ENCODE peak calls at places on chromosomes 16 and 17, in five cellular contexts. One of them, this sample, is unnamed. For H3K4me1, the result is how much of the 10 kb centered on the place peaks cover.

GRCh38 chr16:11128211-11129123 is 127.5 kb downstream of the SOCS1 start:
- DNase-seq in left lung: no peak
- DNase-seq in cardiac muscle cell: peak
- DNase-seq in testis: peak
- DNase-seq in ascending aorta: no peak
- DNase-seq in this sample: no peak

GRCh38 chr17:79942591-79943353 is 92.9 kb downstream of the TBC1D16 start:
- DNase-seq in cardiac muscle cell: peak
- DNase-seq in testis: no peak
- DNase-seq in left lung: peak
- DNase-seq in ascending aorta: peak
- DNase-seq in this sample: peak

GRCh38 chr17:58079300-58080033 is 3.8 kb upstream of the DYNLL2 start:
- DNase-seq in left lung: no peak
- DNase-seq in cardiac muscle cell: no peak
- DNase-seq in ascending aorta: no peak
- DNase-seq in testis: no peak
- DNase-seq in this sample: no peak

GRCh38 chr17:82300707-82301270 is 16.6 kb downstream of the CD7 start:
- DNase-seq in ascending aorta: no peak
- DNase-seq in left lung: peak
- DNase-seq in cardiac muscle cell: peak
- DNase-seq in testis: peak
- DNase-seq in this sample: peak

GRCh38 chr16:80084614-80085013 is 456.2 kb upstream of the DYNLRB2 start:
- DNase-seq in ascending aorta: no peak
- DNase-seq in testis: peak
- DNase-seq in left lung: no peak
- DNase-seq in cardiac muscle cell: peak
- DNase-seq in this sample: peak

GRCh38 chr17:78368348-78368747 is 8.5 kb upstream of the SOCS3 start:
- DNase-seq in left lung: peak
- DNase-seq in cardiac muscle cell: no peak
- DNase-seq in ascending aorta: no peak
- DNase-seq in testis: no peak
- DNase-seq in this sample: no peak

GRCh38 chr17:74731347-74731605 is 5.8 kb upstream of the RAB37 start:
- DNase-seq in ascending aorta: no peak
- DNase-seq in cardiac muscle cell: no peak
- DNase-seq in left lung: no peak
- DNase-seq in testis: no peak
- DNase-seq in this sample: no peak

GRCh38 chr17:56810846-56811775 is 22.6 kb downstream of the C17orf67 start:
- DNase-seq in testis: no peak
- DNase-seq in ascending aorta: no peak
- DNase-seq in left lung: no peak
- DNase-seq in cardiac muscle cell: no peak
- DNase-seq in this sample: no peak

GRCh38 chr17:80010283-80010858 is 25.3 kb downstream of the TBC1D16 start:
- DNase-seq in testis: no peak
- DNase-seq in ascending aorta: no peak
- DNase-seq in cardiac muscle cell: no peak
- DNase-seq in left lung: peak
- DNase-seq in this sample: no peak

GRCh38 chr16:88510091-88510719 is 57.1 kb downstream of the ZFPM1 start:
- DNase-seq in left lung: no peak
- DNase-seq in cardiac muscle cell: no peak
- DNase-seq in ascending aorta: no peak
- DNase-seq in testis: no peak
- DNase-seq in this sample: no peak

GRCh38 chr17:79459846-79460245 is 151.0 kb downstream of the RBFOX3 start:
- DNase-seq in testis: no peak
- DNase-seq in ascending aorta: no peak
- DNase-seq in cardiac muscle cell: no peak
- DNase-seq in left lung: no peak
- DNase-seq in this sample: no peak

GRCh38 chr16:19555938-19556778 is 655 bp downstream of the VPS35L start:
- DNase-seq in left lung: no peak
- DNase-seq in testis: peak
- DNase-seq in cardiac muscle cell: peak
- DNase-seq in ascending aorta: no peak
- DNase-seq in this sample: no peak

GRCh38 chr16:19717319-19717718 is 708 bp downstream of the KNOP1 start:
- DNase-seq in left lung: no peak
- DNase-seq in cardiac muscle cell: no peak
- DNase-seq in ascending aorta: no peak
- DNase-seq in testis: no peak
- DNase-seq in this sample: no peak

GRCh38 chr17:59607817-59608403 is 11.8 kb upstream of the CLTC start:
- DNase-seq in ascending aorta: no peak
- DNase-seq in testis: peak
- DNase-seq in left lung: no peak
- DNase-seq in cardiac muscle cell: no peak
- DNase-seq in this sample: no peak

GRCh38 chr17:61157246-61157887 is 242.3 kb upstream of the TBX2 start:
- DNase-seq in left lung: no peak
- DNase-seq in ascending aorta: no peak
- DNase-seq in testis: peak
- DNase-seq in cardiac muscle cell: peak
- DNase-seq in this sample: no peak

GRCh38 chr17:34443832-34444469 is 80.9 kb upstream of the CCL1 start:
- DNase-seq in testis: peak
- DNase-seq in cardiac muscle cell: no peak
- DNase-seq in left lung: no peak
- DNase-seq in ascending aorta: no peak
- DNase-seq in this sample: no peak

GRCh38 chr16:57372372-57373116 is at the start of gene CX3CL1:
- DNase-seq in cardiac muscle cell: peak
- DNase-seq in testis: peak
- DNase-seq in ascending aorta: no peak
- DNase-seq in left lung: peak
- DNase-seq in this sample: no peak

GRCh38 chr16:10637337-10638037 is 57.1 kb upstream of the EMP2 start:
- DNase-seq in left lung: no peak
- DNase-seq in ascending aorta: no peak
- DNase-seq in testis: no peak
- DNase-seq in cardiac muscle cell: no peak
- DNase-seq in this sample: no peak

DNA sequence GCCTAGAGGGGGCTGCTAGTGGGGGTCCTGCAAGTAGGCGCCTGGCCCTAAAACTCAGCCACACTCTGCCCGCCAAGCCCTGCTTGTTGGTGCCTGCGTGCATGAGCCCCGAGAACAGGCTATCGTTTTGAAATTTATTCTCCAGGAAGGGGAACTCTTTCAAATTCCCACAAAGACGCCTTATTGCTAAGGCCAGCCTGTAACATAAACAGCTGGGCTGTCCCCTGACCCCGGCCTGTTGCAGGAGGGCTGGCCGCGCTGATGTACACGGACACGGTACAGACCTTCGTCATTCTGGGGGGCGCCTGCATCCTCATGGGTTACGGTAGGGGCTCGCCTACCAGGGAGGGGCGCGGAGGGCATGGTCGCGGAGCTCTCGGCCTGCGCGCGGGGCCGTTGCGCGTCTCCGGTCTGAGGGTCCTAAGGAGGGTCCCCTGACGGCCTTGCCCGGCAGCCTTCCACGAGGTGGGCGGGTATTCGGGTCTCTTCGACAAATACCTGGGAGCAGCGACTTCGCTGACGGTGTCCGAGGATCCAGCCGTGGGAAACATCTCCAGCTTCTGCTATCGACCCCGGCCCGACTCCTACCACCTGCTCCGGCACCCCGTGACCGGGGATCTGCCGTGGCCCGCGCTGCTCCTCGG is 4.3 kb downstream of the SLC5A2 start:
- DNase-seq in ascending aorta: no peak
- DNase-seq in cardiac muscle cell: no peak
- DNase-seq in left lung: peak
- DNase-seq in testis: no peak
- DNase-seq in this sample: no peak
- H3K4me1 ChIP-seq in ascending aorta: under half
- H3K4me1 ChIP-seq in cardiac muscle cell: under half
- H3K4me1 ChIP-seq in left lung: under half
- H3K4me1 ChIP-seq in testis: under half
- H3K4me1 ChIP-seq in this sample: under half

GRCh38 chr16:20740007-20740883 is 1.4 kb downstream of the THUMPD1 start:
- DNase-seq in cardiac muscle cell: peak
- DNase-seq in testis: no peak
- DNase-seq in ascending aorta: no peak
- DNase-seq in left lung: no peak
- DNase-seq in this sample: no peak
- TF ChIP-seq CTCF in cardiac muscle cell: peak
- TF ChIP-seq CTCF in testis: peak
- TF ChIP-seq CTCF in ascending aorta: no peak
- TF ChIP-seq CTCF in left lung: no peak
- TF ChIP-seq CTCF in this sample: peak

GRCh38 chr16:83913234-83913633 is 14.3 kb downstream of the MLYCD start:
- DNase-seq in left lung: peak
- DNase-seq in testis: no peak
- DNase-seq in ascending aorta: no peak
- DNase-seq in cardiac muscle cell: peak
- DNase-seq in this sample: no peak
- H3K27ac ChIP-seq in left lung: no peak
- H3K27ac ChIP-seq in testis: no peak
- H3K27ac ChIP-seq in ascending aorta: no peak
- H3K27ac ChIP-seq in cardiac muscle cell: no peak
- H3K27ac ChIP-seq in this sample: no peak

DNA sequence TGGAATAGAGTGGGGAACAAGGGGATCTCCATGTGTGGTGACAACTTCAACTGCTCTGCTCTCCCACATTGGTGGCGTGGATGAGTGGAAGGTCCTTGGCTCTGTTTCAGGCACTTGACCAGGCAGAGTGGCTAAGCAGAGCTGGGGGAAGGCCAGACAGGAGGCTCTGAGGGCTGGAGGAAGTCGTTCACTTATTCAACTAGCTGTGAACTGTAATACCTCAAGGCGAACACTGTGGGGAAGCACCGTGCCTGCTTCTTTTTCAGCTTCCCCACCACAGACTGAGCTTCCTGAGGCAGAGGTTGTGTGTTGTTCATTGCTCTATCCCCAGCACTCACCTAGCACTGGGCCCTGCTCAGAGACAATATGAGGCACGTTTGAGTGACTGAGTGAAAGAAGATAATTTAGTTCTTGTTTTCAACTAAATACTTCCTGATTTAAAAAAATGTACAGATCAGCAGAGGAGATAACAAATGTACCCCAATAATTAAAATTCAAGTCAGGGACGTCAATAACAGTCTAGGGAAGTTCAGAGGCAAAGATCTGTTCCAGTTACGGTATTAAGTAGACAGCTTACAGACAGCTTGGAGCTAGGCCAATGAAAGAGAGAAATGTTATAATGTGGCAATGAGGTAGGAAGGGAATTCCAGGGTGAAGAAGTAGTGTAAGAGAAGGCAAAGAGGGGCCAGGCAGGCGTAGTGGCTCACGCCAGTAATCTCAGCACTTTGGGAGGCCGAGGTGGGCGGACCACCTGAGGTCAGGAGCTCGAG is 34.7 kb downstream of the MYO18A start:
- DNase-seq in testis: peak
- DNase-seq in left lung: no peak
- DNase-seq in cardiac muscle cell: peak
- DNase-seq in ascending aorta: no peak
- DNase-seq in this sample: peak
- H3K4me1 ChIP-seq in testis: under half
- H3K4me1 ChIP-seq in left lung: under half
- H3K4me1 ChIP-seq in cardiac muscle cell: half or more
- H3K4me1 ChIP-seq in ascending aorta: under half
- H3K4me1 ChIP-seq in this sample: under half

GRCh38 chr17:2067559-2067958 is 12.7 kb downstream of the HIC1 start:
- DNase-seq in cardiac muscle cell: peak
- DNase-seq in testis: no peak
- DNase-seq in left lung: no peak
- DNase-seq in ascending aorta: no peak
- DNase-seq in this sample: no peak
- TF ChIP-seq CTCF in cardiac muscle cell: no peak
- TF ChIP-seq CTCF in testis: no peak
- TF ChIP-seq CTCF in left lung: no peak
- TF ChIP-seq CTCF in ascending aorta: no peak
- TF ChIP-seq CTCF in this sample: no peak

GRCh38 chr17:4276514-4276913 is 12.7 kb upstream of the ANKFY1 start:
- DNase-seq in ascending aorta: no peak
- DNase-seq in cardiac muscle cell: peak
- DNase-seq in left lung: no peak
- DNase-seq in testis: no peak
- DNase-seq in this sample: no peak

GRCh38 chr17:4267402-4267801 is 3.6 kb upstream of the ANKFY1 start:
- DNase-seq in left lung: no peak
- DNase-seq in cardiac muscle cell: no peak
- DNase-seq in ascending aorta: no peak
- DNase-seq in testis: no peak
- DNase-seq in this sample: no peak

GRCh38 chr17:4270746-4271145 is 7.0 kb upstream of the ANKFY1 start:
- DNase-seq in ascending aorta: no peak
- DNase-seq in left lung: no peak
- DNase-seq in testis: no peak
- DNase-seq in cardiac muscle cell: no peak
- DNase-seq in this sample: no peak

GRCh38 chr17:4269915-4270314 is 6.1 kb upstream of the ANKFY1 start:
- DNase-seq in cardiac muscle cell: no peak
- DNase-seq in testis: no peak
- DNase-seq in left lung: no peak
- DNase-seq in ascending aorta: no peak
- DNase-seq in this sample: no peak

DNA sequence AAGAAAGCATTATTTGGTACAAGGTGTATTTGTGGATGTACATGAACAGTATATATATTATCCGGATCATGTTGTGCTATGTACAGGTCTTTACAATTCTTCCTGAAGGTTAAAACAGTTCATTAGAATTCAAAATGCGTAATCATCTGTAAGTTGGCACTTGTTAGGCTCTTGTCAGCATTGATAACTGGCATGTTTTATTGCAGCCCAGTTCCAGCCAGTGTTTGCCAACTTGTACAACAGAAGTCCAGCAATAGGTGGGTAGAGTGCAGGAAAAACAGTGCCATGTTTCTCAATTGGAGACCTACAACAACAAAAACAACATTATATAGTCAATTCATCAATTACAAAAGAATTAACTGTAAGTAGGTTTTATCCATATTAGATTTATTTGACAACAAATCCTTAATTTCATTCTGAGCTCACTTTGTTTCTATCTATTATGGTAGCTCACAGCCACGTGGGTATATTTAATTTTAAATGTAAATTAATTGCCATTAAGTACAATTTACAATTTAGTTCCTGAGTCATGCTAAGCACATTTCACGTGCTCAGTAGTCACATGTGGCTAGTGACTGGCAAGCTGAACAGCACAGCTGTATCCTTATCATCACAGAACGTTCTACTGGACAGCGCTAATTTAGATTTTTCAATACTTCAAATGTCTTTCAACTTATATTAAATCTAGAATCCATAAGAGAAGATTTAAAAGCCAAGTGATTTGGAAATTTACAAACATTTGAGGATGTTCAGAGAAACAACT is 8.6 kb upstream of the ANKFY1 start:
- DNase-seq in cardiac muscle cell: no peak
- DNase-seq in ascending aorta: no peak
- DNase-seq in testis: no peak
- DNase-seq in left lung: no peak
- DNase-seq in this sample: no peak
- H3K27ac ChIP-seq in cardiac muscle cell: peak
- H3K27ac ChIP-seq in ascending aorta: no peak
- H3K27ac ChIP-seq in testis: no peak
- H3K27ac ChIP-seq in left lung: peak
- H3K27ac ChIP-seq in this sample: no peak

GRCh38 chr17:50096758-50097157 is 1.6 kb downstream of the PDK2 start:
- DNase-seq in cardiac muscle cell: no peak
- DNase-seq in left lung: no peak
- DNase-seq in ascending aorta: no peak
- DNase-seq in testis: no peak
- DNase-seq in this sample: no peak
- H3K4me1 ChIP-seq in cardiac muscle cell: under half
- H3K4me1 ChIP-seq in left lung: under half
- H3K4me1 ChIP-seq in ascending aorta: under half
- H3K4me1 ChIP-seq in testis: under half
- H3K4me1 ChIP-seq in this sample: under half

This sample was measured in Peyer's patch.